ENCODE peak calls at places on chromosome 21, in ten cellular contexts. One of them, this sample, is unnamed.
A peak's percentile ranks its signal among the peaks of the same experiment; 100 is the strongest.

GRCh38 chr21:17045214-17045835 is 467.5 kb upstream of the CXADR start:
- DNase-seq in T follicular helper cell: no peak
- DNase-seq in KBM-7: peak; percentile 19
- DNase-seq in anterior cingulate cortex: no peak
- DNase-seq in fibroblast of mammary gland: peak; percentile 65
- DNase-seq in hippocampal formation: peak; percentile 49
- DNase-seq in small intestine: no peak
- DNase-seq in activated CD8-positive, alpha-beta memory T cell treated with anti-CD3 and anti-CD28 coated beads for 4 hours: no peak
- DNase-seq in fibroblast of the aortic adventitia: peak; percentile 61
- DNase-seq in ELR: peak; percentile 43
- DNase-seq in this sample: no peak

GRCh38 chr21:32300117-32300681 is 1.5 kb downstream of the MRAP start:
- DNase-seq in anterior cingulate cortex: no peak
- DNase-seq in fibroblast of mammary gland: no peak
- DNase-seq in fibroblast of the aortic adventitia: no peak
- DNase-seq in hippocampal formation: no peak
- DNase-seq in KBM-7: no peak
- DNase-seq in activated CD8-positive, alpha-beta memory T cell treated with anti-CD3 and anti-CD28 coated beads for 4 hours: no peak
- DNase-seq in T follicular helper cell: no peak
- DNase-seq in ELR: no peak
- DNase-seq in small intestine: no peak
- DNase-seq in this sample: no peak

GRCh38 chr21:36337099-36337509 is 17.1 kb downstream of the MORC3 start:
- DNase-seq in ELR: peak; percentile 81
- DNase-seq in fibroblast of the aortic adventitia: peak; percentile 75
- DNase-seq in activated CD8-positive, alpha-beta memory T cell treated with anti-CD3 and anti-CD28 coated beads for 4 hours: no peak
- DNase-seq in small intestine: no peak
- DNase-seq in hippocampal formation: no peak
- DNase-seq in KBM-7: no peak
- DNase-seq in anterior cingulate cortex: no peak
- DNase-seq in fibroblast of mammary gland: peak; percentile 83
- DNase-seq in T follicular helper cell: no peak
- DNase-seq in this sample: no peak

GRCh38 chr21:35635994-35636393 is 424.3 kb downstream of the SETD4 start:
- DNase-seq in T follicular helper cell: no peak
- DNase-seq in anterior cingulate cortex: no peak
- DNase-seq in activated CD8-positive, alpha-beta memory T cell treated with anti-CD3 and anti-CD28 coated beads for 4 hours: no peak
- DNase-seq in ELR: no peak
- DNase-seq in fibroblast of mammary gland: no peak
- DNase-seq in KBM-7: no peak
- DNase-seq in fibroblast of the aortic adventitia: no peak
- DNase-seq in hippocampal formation: no peak
- DNase-seq in small intestine: no peak
- DNase-seq in this sample: no peak

GRCh38 chr21:36735724-36736310 is 36.9 kb downstream of the SIM2 start:
- DNase-seq in anterior cingulate cortex: no peak
- DNase-seq in KBM-7: no peak
- DNase-seq in hippocampal formation: no peak
- DNase-seq in activated CD8-positive, alpha-beta memory T cell treated with anti-CD3 and anti-CD28 coated beads for 4 hours: no peak
- DNase-seq in fibroblast of the aortic adventitia: no peak
- DNase-seq in fibroblast of mammary gland: no peak
- DNase-seq in small intestine: no peak
- DNase-seq in T follicular helper cell: no peak
- DNase-seq in ELR: no peak
- DNase-seq in this sample: no peak

GRCh38 chr21:42652527-42653491 is 612 bp upstream of the PDE9A start:
- DNase-seq in T follicular helper cell: no peak
- DNase-seq in fibroblast of mammary gland: peak; percentile 60
- DNase-seq in activated CD8-positive, alpha-beta memory T cell treated with anti-CD3 and anti-CD28 coated beads for 4 hours: no peak
- DNase-seq in anterior cingulate cortex: peak; percentile 69
- DNase-seq in KBM-7: no peak
- DNase-seq in fibroblast of the aortic adventitia: no peak
- DNase-seq in small intestine: peak; percentile 39
- DNase-seq in ELR: peak; percentile 54
- DNase-seq in hippocampal formation: peak; percentile 59
- DNase-seq in this sample: peak; percentile 45

GRCh38 chr21:42692688-42693087 is 39.3 kb downstream of the PDE9A start:
- DNase-seq in KBM-7: no peak
- DNase-seq in fibroblast of the aortic adventitia: no peak
- DNase-seq in hippocampal formation: no peak
- DNase-seq in small intestine: no peak
- DNase-seq in T follicular helper cell: no peak
- DNase-seq in activated CD8-positive, alpha-beta memory T cell treated with anti-CD3 and anti-CD28 coated beads for 4 hours: no peak
- DNase-seq in anterior cingulate cortex: no peak
- DNase-seq in fibroblast of mammary gland: no peak
- DNase-seq in ELR: no peak
- DNase-seq in this sample: no peak

GRCh38 chr21:44925027-44925755 is 4.5 kb upstream of the ITGB2 start:
- DNase-seq in fibroblast of mammary gland: peak; percentile 66
- DNase-seq in small intestine: no peak
- DNase-seq in hippocampal formation: no peak
- DNase-seq in T follicular helper cell: no peak
- DNase-seq in activated CD8-positive, alpha-beta memory T cell treated with anti-CD3 and anti-CD28 coated beads for 4 hours: no peak
- DNase-seq in KBM-7: peak; percentile 90
- DNase-seq in anterior cingulate cortex: no peak
- DNase-seq in fibroblast of the aortic adventitia: peak; percentile 84
- DNase-seq in ELR: no peak
- DNase-seq in this sample: no peak

GRCh38 chr21:45289655-45290515 is 2.2 kb upstream of the POFUT2 start:
- DNase-seq in KBM-7: no peak
- DNase-seq in T follicular helper cell: no peak
- DNase-seq in fibroblast of mammary gland: peak; percentile 38
- DNase-seq in activated CD8-positive, alpha-beta memory T cell treated with anti-CD3 and anti-CD28 coated beads for 4 hours: no peak
- DNase-seq in fibroblast of the aortic adventitia: no peak
- DNase-seq in small intestine: no peak
- DNase-seq in hippocampal formation: no peak
- DNase-seq in ELR: peak; percentile 58
- DNase-seq in anterior cingulate cortex: no peak
- DNase-seq in this sample: no peak

GRCh38 chr21:25691931-25692330 is 42.8 kb downstream of the ATP5PF start:
- DNase-seq in small intestine: no peak
- DNase-seq in fibroblast of mammary gland: no peak
- DNase-seq in fibroblast of the aortic adventitia: peak; percentile 12
- DNase-seq in hippocampal formation: no peak
- DNase-seq in anterior cingulate cortex: no peak
- DNase-seq in KBM-7: no peak
- DNase-seq in ELR: no peak
- DNase-seq in T follicular helper cell: no peak
- DNase-seq in activated CD8-positive, alpha-beta memory T cell treated with anti-CD3 and anti-CD28 coated beads for 4 hours: no peak
- DNase-seq in this sample: no peak

GRCh38 chr21:42262826-42263225 is 43.9 kb downstream of the ABCG1 start:
- DNase-seq in ELR: no peak
- DNase-seq in T follicular helper cell: no peak
- DNase-seq in fibroblast of the aortic adventitia: peak; percentile 4
- DNase-seq in hippocampal formation: no peak
- DNase-seq in KBM-7: no peak
- DNase-seq in activated CD8-positive, alpha-beta memory T cell treated with anti-CD3 and anti-CD28 coated beads for 4 hours: no peak
- DNase-seq in fibroblast of mammary gland: peak; percentile 7
- DNase-seq in anterior cingulate cortex: no peak
- DNase-seq in small intestine: no peak
- DNase-seq in this sample: no peak

GRCh38 chr21:34688715-34689114 is 19.9 kb downstream of the CLIC6 start:
- DNase-seq in anterior cingulate cortex: no peak
- DNase-seq in activated CD8-positive, alpha-beta memory T cell treated with anti-CD3 and anti-CD28 coated beads for 4 hours: no peak
- DNase-seq in fibroblast of the aortic adventitia: no peak
- DNase-seq in small intestine: no peak
- DNase-seq in ELR: no peak
- DNase-seq in hippocampal formation: no peak
- DNase-seq in fibroblast of mammary gland: no peak
- DNase-seq in KBM-7: no peak
- DNase-seq in T follicular helper cell: no peak
- DNase-seq in this sample: no peak

GRCh38 chr21:45006536-45007079 is 66.8 kb downstream of the SLX9 start:
- DNase-seq in KBM-7: no peak
- DNase-seq in fibroblast of the aortic adventitia: no peak
- DNase-seq in T follicular helper cell: no peak
- DNase-seq in hippocampal formation: no peak
- DNase-seq in activated CD8-positive, alpha-beta memory T cell treated with anti-CD3 and anti-CD28 coated beads for 4 hours: no peak
- DNase-seq in anterior cingulate cortex: no peak
- DNase-seq in fibroblast of mammary gland: no peak
- DNase-seq in ELR: no peak
- DNase-seq in small intestine: no peak
- DNase-seq in this sample: no peak

GRCh38 chr21:37000381-37000780 is 6.1 kb upstream of the RIPPLY3 start:
- DNase-seq in anterior cingulate cortex: no peak
- DNase-seq in T follicular helper cell: no peak
- DNase-seq in ELR: peak; percentile 37
- DNase-seq in KBM-7: peak; percentile 24
- DNase-seq in hippocampal formation: no peak
- DNase-seq in fibroblast of mammary gland: no peak
- DNase-seq in fibroblast of the aortic adventitia: no peak
- DNase-seq in activated CD8-positive, alpha-beta memory T cell treated with anti-CD3 and anti-CD28 coated beads for 4 hours: no peak
- DNase-seq in small intestine: no peak
- DNase-seq in this sample: no peak

GRCh38 chr21:30257773-30258172 is 25.0 kb downstream of the KRTAP24-1 start:
- DNase-seq in fibroblast of mammary gland: peak; percentile 73
- DNase-seq in hippocampal formation: no peak
- DNase-seq in ELR: no peak
- DNase-seq in anterior cingulate cortex: no peak
- DNase-seq in KBM-7: peak; percentile 7
- DNase-seq in T follicular helper cell: no peak
- DNase-seq in fibroblast of the aortic adventitia: peak; percentile 2
- DNase-seq in activated CD8-positive, alpha-beta memory T cell treated with anti-CD3 and anti-CD28 coated beads for 4 hours: no peak
- DNase-seq in small intestine: peak; percentile 45
- DNase-seq in this sample: no peak

GRCh38 chr21:36860736-36861594 is 105.5 kb downstream of the HLCS start:
- DNase-seq in T follicular helper cell: no peak
- DNase-seq in KBM-7: no peak
- DNase-seq in anterior cingulate cortex: no peak
- DNase-seq in small intestine: peak; percentile 31
- DNase-seq in activated CD8-positive, alpha-beta memory T cell treated with anti-CD3 and anti-CD28 coated beads for 4 hours: no peak
- DNase-seq in hippocampal formation: no peak
- DNase-seq in fibroblast of mammary gland: no peak
- DNase-seq in ELR: peak; percentile 90
- DNase-seq in fibroblast of the aortic adventitia: peak; percentile 63
- DNase-seq in this sample: no peak

GRCh38 chr21:46059195-46059594 is 38.7 kb upstream of the COL6A2 start:
- DNase-seq in hippocampal formation: no peak
- DNase-seq in T follicular helper cell: no peak
- DNase-seq in fibroblast of the aortic adventitia: no peak
- DNase-seq in activated CD8-positive, alpha-beta memory T cell treated with anti-CD3 and anti-CD28 coated beads for 4 hours: no peak
- DNase-seq in KBM-7: no peak
- DNase-seq in ELR: no peak
- DNase-seq in small intestine: no peak
- DNase-seq in anterior cingulate cortex: no peak
- DNase-seq in fibroblast of mammary gland: no peak
- DNase-seq in this sample: no peak

GRCh38 chr21:38139380-38140168 is 117.2 kb upstream of the KCNJ15 start:
- DNase-seq in activated CD8-positive, alpha-beta memory T cell treated with anti-CD3 and anti-CD28 coated beads for 4 hours: no peak
- DNase-seq in anterior cingulate cortex: no peak
- DNase-seq in small intestine: no peak
- DNase-seq in ELR: peak; percentile 80
- DNase-seq in fibroblast of the aortic adventitia: peak; percentile 1
- DNase-seq in KBM-7: no peak
- DNase-seq in hippocampal formation: no peak
- DNase-seq in fibroblast of mammary gland: peak; percentile 11
- DNase-seq in T follicular helper cell: no peak
- DNase-seq in this sample: no peak

GRCh38 chr21:39051561-39051949 is 131.7 kb downstream of the PSMG1 start:
- DNase-seq in KBM-7: no peak
- DNase-seq in hippocampal formation: no peak
- DNase-seq in ELR: peak; percentile 92
- DNase-seq in fibroblast of the aortic adventitia: peak; percentile 43
- DNase-seq in T follicular helper cell: no peak
- DNase-seq in activated CD8-positive, alpha-beta memory T cell treated with anti-CD3 and anti-CD28 coated beads for 4 hours: no peak
- DNase-seq in anterior cingulate cortex: no peak
- DNase-seq in small intestine: no peak
- DNase-seq in fibroblast of mammary gland: peak; percentile 87
- DNase-seq in this sample: no peak

GRCh38 chr21:43345746-43346409 is 81.1 kb downstream of the SIK1 start:
- DNase-seq in fibroblast of mammary gland: peak; percentile 89
- DNase-seq in KBM-7: peak; percentile 49
- DNase-seq in small intestine: no peak
- DNase-seq in anterior cingulate cortex: no peak
- DNase-seq in fibroblast of the aortic adventitia: peak; percentile 48
- DNase-seq in hippocampal formation: no peak
- DNase-seq in ELR: peak; percentile 89
- DNase-seq in T follicular helper cell: no peak
- DNase-seq in activated CD8-positive, alpha-beta memory T cell treated with anti-CD3 and anti-CD28 coated beads for 4 hours: no peak
- DNase-seq in this sample: no peak

GRCh38 chr21:33495743-33496142 is 4.2 kb upstream of the DNAJC28 start:
- DNase-seq in KBM-7: no peak
- DNase-seq in anterior cingulate cortex: no peak
- DNase-seq in fibroblast of mammary gland: no peak
- DNase-seq in activated CD8-positive, alpha-beta memory T cell treated with anti-CD3 and anti-CD28 coated beads for 4 hours: no peak
- DNase-seq in fibroblast of the aortic adventitia: no peak
- DNase-seq in hippocampal formation: no peak
- DNase-seq in ELR: no peak
- DNase-seq in T follicular helper cell: no peak
- DNase-seq in small intestine: no peak
- DNase-seq in this sample: no peak

GRCh38 chr21:45950740-45951515 is 30.6 kb upstream of the COL6A1 start:
- DNase-seq in KBM-7: no peak
- DNase-seq in anterior cingulate cortex: no peak
- DNase-seq in ELR: peak; percentile 20
- DNase-seq in small intestine: no peak
- DNase-seq in fibroblast of the aortic adventitia: peak; percentile 59
- DNase-seq in fibroblast of mammary gland: peak; percentile 65
- DNase-seq in T follicular helper cell: no peak
- DNase-seq in activated CD8-positive, alpha-beta memory T cell treated with anti-CD3 and anti-CD28 coated beads for 4 hours: no peak
- DNase-seq in hippocampal formation: no peak
- DNase-seq in this sample: no peak

GRCh38 chr21:16193758-16194606 is 464.2 kb downstream of the USP25 start:
- DNase-seq in fibroblast of mammary gland: peak; percentile 87
- DNase-seq in hippocampal formation: peak; percentile 90
- DNase-seq in anterior cingulate cortex: peak; percentile 57
- DNase-seq in fibroblast of the aortic adventitia: peak; percentile 88
- DNase-seq in ELR: peak; percentile 83
- DNase-seq in T follicular helper cell: no peak
- DNase-seq in small intestine: no peak
- DNase-seq in KBM-7: peak; percentile 97
- DNase-seq in activated CD8-positive, alpha-beta memory T cell treated with anti-CD3 and anti-CD28 coated beads for 4 hours: no peak
- DNase-seq in this sample: no peak

GRCh38 chr21:35885942-35886541 is 174.3 kb downstream of the SETD4 start:
- DNase-seq in activated CD8-positive, alpha-beta memory T cell treated with anti-CD3 and anti-CD28 coated beads for 4 hours: no peak
- DNase-seq in small intestine: no peak
- DNase-seq in hippocampal formation: no peak
- DNase-seq in T follicular helper cell: no peak
- DNase-seq in ELR: no peak
- DNase-seq in anterior cingulate cortex: no peak
- DNase-seq in fibroblast of the aortic adventitia: no peak
- DNase-seq in KBM-7: no peak
- DNase-seq in fibroblast of mammary gland: no peak
- DNase-seq in this sample: no peak

GRCh38 chr21:28959367-28960099 is 33.1 kb downstream of the LTN1 start:
- DNase-seq in KBM-7: no peak
- DNase-seq in T follicular helper cell: no peak
- DNase-seq in anterior cingulate cortex: no peak
- DNase-seq in small intestine: no peak
- DNase-seq in activated CD8-positive, alpha-beta memory T cell treated with anti-CD3 and anti-CD28 coated beads for 4 hours: no peak
- DNase-seq in hippocampal formation: no peak
- DNase-seq in fibroblast of the aortic adventitia: peak; percentile 84
- DNase-seq in fibroblast of mammary gland: peak; percentile 78
- DNase-seq in ELR: peak; percentile 87
- DNase-seq in this sample: no peak

GRCh38 chr21:46084041-46084561 is 13.8 kb upstream of the COL6A2 start:
- DNase-seq in small intestine: no peak
- DNase-seq in ELR: no peak
- DNase-seq in fibroblast of mammary gland: no peak
- DNase-seq in activated CD8-positive, alpha-beta memory T cell treated with anti-CD3 and anti-CD28 coated beads for 4 hours: no peak
- DNase-seq in fibroblast of the aortic adventitia: no peak
- DNase-seq in hippocampal formation: no peak
- DNase-seq in anterior cingulate cortex: no peak
- DNase-seq in KBM-7: no peak
- DNase-seq in T follicular helper cell: no peak
- DNase-seq in this sample: no peak

GRCh38 chr21:27424601-27425000 is 457.7 kb upstream of the ADAMTS5 start:
- DNase-seq in small intestine: no peak
- DNase-seq in hippocampal formation: no peak
- DNase-seq in fibroblast of mammary gland: peak; percentile 18
- DNase-seq in T follicular helper cell: no peak
- DNase-seq in ELR: peak; percentile 10
- DNase-seq in activated CD8-positive, alpha-beta memory T cell treated with anti-CD3 and anti-CD28 coated beads for 4 hours: no peak
- DNase-seq in anterior cingulate cortex: no peak
- DNase-seq in fibroblast of the aortic adventitia: peak; percentile 79
- DNase-seq in KBM-7: no peak
- DNase-seq in this sample: no peak

GRCh38 chr21:44926364-44927101 is 5.8 kb upstream of the ITGB2 start:
- DNase-seq in hippocampal formation: no peak
- DNase-seq in anterior cingulate cortex: no peak
- DNase-seq in ELR: peak; percentile 45
- DNase-seq in fibroblast of the aortic adventitia: peak; percentile 60
- DNase-seq in T follicular helper cell: peak; percentile 61
- DNase-seq in activated CD8-positive, alpha-beta memory T cell treated with anti-CD3 and anti-CD28 coated beads for 4 hours: no peak
- DNase-seq in fibroblast of mammary gland: peak; percentile 72
- DNase-seq in KBM-7: peak; percentile 56
- DNase-seq in small intestine: no peak
- DNase-seq in this sample: peak; percentile 52